ENCODE peak calls at places on chromosome 11, in ten cellular contexts. One of them, this sample, is unnamed. For H3K36me3, the result is how much of the 10 kb centered on the place peaks cover.

GRCh38 chr11:122229078-122229477 is 113.1 kb upstream of the BLID start:
- DNase-seq in aorta: no peak
- DNase-seq in GM23338: no peak
- DNase-seq in endodermal cell: no peak
- DNase-seq in neural progenitor cell: no peak
- DNase-seq in small intestine: no peak
- DNase-seq in CD4-positive, CD25-positive, alpha-beta regulatory T cell: no peak
- DNase-seq in IMR-90: peak
- DNase-seq in GM06990: no peak
- DNase-seq in heart right ventricle: no peak
- DNase-seq in this sample: no peak

GRCh38 chr11:2325719-2326118 is 23.9 kb downstream of the TSPAN32 start:
- DNase-seq in aorta: no peak
- DNase-seq in GM23338: no peak
- DNase-seq in endodermal cell: no peak
- DNase-seq in neural progenitor cell: no peak
- DNase-seq in small intestine: no peak
- DNase-seq in CD4-positive, CD25-positive, alpha-beta regulatory T cell: no peak
- DNase-seq in IMR-90: peak
- DNase-seq in GM06990: no peak
- DNase-seq in heart right ventricle: no peak
- DNase-seq in this sample: no peak

GRCh38 chr11:78857688-78858087 is 283.0 kb upstream of the NARS2 start:
- DNase-seq in aorta: no peak
- DNase-seq in GM23338: no peak
- DNase-seq in endodermal cell: no peak
- DNase-seq in neural progenitor cell: no peak
- DNase-seq in small intestine: no peak
- DNase-seq in CD4-positive, CD25-positive, alpha-beta regulatory T cell: no peak
- DNase-seq in IMR-90: peak
- DNase-seq in GM06990: no peak
- DNase-seq in heart right ventricle: no peak
- DNase-seq in this sample: no peak

GRCh38 chr11:73978576-73979086 is 4.0 kb downstream of the UCP2 start:
- DNase-seq in aorta: peak
- DNase-seq in GM23338: no peak
- DNase-seq in endodermal cell: no peak
- DNase-seq in neural progenitor cell: no peak
- DNase-seq in small intestine: no peak
- DNase-seq in CD4-positive, CD25-positive, alpha-beta regulatory T cell: no peak
- DNase-seq in IMR-90: peak
- DNase-seq in GM06990: no peak
- DNase-seq in heart right ventricle: no peak
- DNase-seq in this sample: no peak

GRCh38 chr11:121521145-121522042 is 68.6 kb upstream of the SORL1-AS1 start:
- DNase-seq in aorta: no peak
- DNase-seq in GM23338: no peak
- DNase-seq in endodermal cell: no peak
- DNase-seq in neural progenitor cell: no peak
- DNase-seq in small intestine: no peak
- DNase-seq in CD4-positive, CD25-positive, alpha-beta regulatory T cell: no peak
- DNase-seq in IMR-90: peak
- DNase-seq in GM06990: no peak
- DNase-seq in heart right ventricle: no peak
- DNase-seq in this sample: no peak

GRCh38 chr11:297666-298405 is 1.5 kb downstream of the IFITM5 start:
- DNase-seq in aorta: peak
- DNase-seq in GM23338: no peak
- DNase-seq in endodermal cell: peak
- DNase-seq in neural progenitor cell: peak
- DNase-seq in small intestine: no peak
- DNase-seq in CD4-positive, CD25-positive, alpha-beta regulatory T cell: no peak
- DNase-seq in IMR-90: no peak
- DNase-seq in GM06990: peak
- DNase-seq in heart right ventricle: no peak
- DNase-seq in this sample: no peak

GRCh38 chr11:78042858-78043257 is 19.8 kb upstream of the KCTD14 start:
- DNase-seq in aorta: no peak
- DNase-seq in GM23338: no peak
- DNase-seq in endodermal cell: no peak
- DNase-seq in neural progenitor cell: no peak
- DNase-seq in small intestine: no peak
- DNase-seq in CD4-positive, CD25-positive, alpha-beta regulatory T cell: no peak
- DNase-seq in IMR-90: no peak
- DNase-seq in GM06990: no peak
- DNase-seq in heart right ventricle: no peak
- DNase-seq in this sample: no peak

GRCh38 chr11:32343325-32344008 is 91.9 kb downstream of the WT1 start:
- DNase-seq in aorta: no peak
- DNase-seq in GM23338: no peak
- DNase-seq in endodermal cell: no peak
- DNase-seq in neural progenitor cell: no peak
- DNase-seq in small intestine: no peak
- DNase-seq in CD4-positive, CD25-positive, alpha-beta regulatory T cell: no peak
- DNase-seq in IMR-90: no peak
- DNase-seq in GM06990: no peak
- DNase-seq in heart right ventricle: no peak
- DNase-seq in this sample: no peak

GRCh38 chr11:1484716-1485503 is 1.7 kb downstream of the MOB2 start:
- DNase-seq in aorta: peak
- DNase-seq in GM23338: no peak
- DNase-seq in endodermal cell: no peak
- DNase-seq in neural progenitor cell: no peak
- DNase-seq in small intestine: peak
- DNase-seq in CD4-positive, CD25-positive, alpha-beta regulatory T cell: no peak
- DNase-seq in IMR-90: no peak
- DNase-seq in GM06990: no peak
- DNase-seq in heart right ventricle: peak
- DNase-seq in this sample: no peak

GRCh38 chr11:8017894-8018741 is 31.0 kb downstream of the EIF3F start:
- DNase-seq in aorta: no peak
- DNase-seq in GM23338: peak
- DNase-seq in endodermal cell: peak
- DNase-seq in neural progenitor cell: peak
- DNase-seq in small intestine: no peak
- DNase-seq in CD4-positive, CD25-positive, alpha-beta regulatory T cell: no peak
- DNase-seq in IMR-90: no peak
- DNase-seq in GM06990: no peak
- DNase-seq in heart right ventricle: no peak
- DNase-seq in this sample: no peak

DNA sequence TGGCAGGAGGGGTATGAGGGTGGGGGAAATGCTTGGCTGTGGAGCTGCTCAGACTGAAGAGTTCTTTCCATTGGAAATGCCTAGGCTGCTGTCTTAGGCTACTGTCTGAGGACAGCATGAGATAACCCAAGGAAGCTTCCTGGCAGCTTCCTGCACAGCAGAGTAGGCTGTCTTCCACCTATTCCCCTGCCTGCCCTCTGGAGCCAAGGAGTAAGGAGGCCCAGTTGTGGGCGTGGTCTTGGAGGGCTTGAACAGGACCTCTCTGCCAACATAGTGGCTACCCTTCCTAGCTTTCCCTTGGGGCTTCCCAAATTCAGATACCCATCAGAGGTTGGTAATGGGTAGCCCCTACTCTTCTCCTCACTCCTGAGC is 25.9 kb downstream of the PHLDB1 start:
- DNase-seq in aorta: no peak
- DNase-seq in GM23338: peak
- DNase-seq in endodermal cell: no peak
- DNase-seq in neural progenitor cell: no peak
- DNase-seq in small intestine: no peak
- DNase-seq in CD4-positive, CD25-positive, alpha-beta regulatory T cell: no peak
- DNase-seq in IMR-90: no peak
- DNase-seq in GM06990: no peak
- DNase-seq in heart right ventricle: no peak
- DNase-seq in this sample: no peak
- H3K36me3 ChIP-seq in aorta: under half
- H3K36me3 ChIP-seq in GM23338: under half
- H3K36me3 ChIP-seq in endodermal cell: under half
- H3K36me3 ChIP-seq in neural progenitor cell: under half
- H3K36me3 ChIP-seq in small intestine: under half
- H3K36me3 ChIP-seq in CD4-positive, CD25-positive, alpha-beta regulatory T cell: under half
- H3K36me3 ChIP-seq in IMR-90: half or more
- H3K36me3 ChIP-seq in GM06990: under half
- H3K36me3 ChIP-seq in heart right ventricle: under half
- H3K36me3 ChIP-seq in this sample: under half

GRCh38 chr11:134243913-134244312 is 9.2 kb downstream of the THYN1 start:
- DNase-seq in aorta: no peak
- DNase-seq in GM23338: no peak
- DNase-seq in endodermal cell: no peak
- DNase-seq in neural progenitor cell: no peak
- DNase-seq in small intestine: no peak
- DNase-seq in CD4-positive, CD25-positive, alpha-beta regulatory T cell: no peak
- DNase-seq in IMR-90: no peak
- DNase-seq in GM06990: no peak
- DNase-seq in heart right ventricle: no peak
- DNase-seq in this sample: no peak
- H3K36me3 ChIP-seq in aorta: under half
- H3K36me3 ChIP-seq in GM23338: under half
- H3K36me3 ChIP-seq in endodermal cell: half or more
- H3K36me3 ChIP-seq in neural progenitor cell: under half
- H3K36me3 ChIP-seq in small intestine: under half
- H3K36me3 ChIP-seq in CD4-positive, CD25-positive, alpha-beta regulatory T cell: half or more
- H3K36me3 ChIP-seq in IMR-90: half or more
- H3K36me3 ChIP-seq in GM06990: under half
- H3K36me3 ChIP-seq in heart right ventricle: under half
- H3K36me3 ChIP-seq in this sample: under half

DNA sequence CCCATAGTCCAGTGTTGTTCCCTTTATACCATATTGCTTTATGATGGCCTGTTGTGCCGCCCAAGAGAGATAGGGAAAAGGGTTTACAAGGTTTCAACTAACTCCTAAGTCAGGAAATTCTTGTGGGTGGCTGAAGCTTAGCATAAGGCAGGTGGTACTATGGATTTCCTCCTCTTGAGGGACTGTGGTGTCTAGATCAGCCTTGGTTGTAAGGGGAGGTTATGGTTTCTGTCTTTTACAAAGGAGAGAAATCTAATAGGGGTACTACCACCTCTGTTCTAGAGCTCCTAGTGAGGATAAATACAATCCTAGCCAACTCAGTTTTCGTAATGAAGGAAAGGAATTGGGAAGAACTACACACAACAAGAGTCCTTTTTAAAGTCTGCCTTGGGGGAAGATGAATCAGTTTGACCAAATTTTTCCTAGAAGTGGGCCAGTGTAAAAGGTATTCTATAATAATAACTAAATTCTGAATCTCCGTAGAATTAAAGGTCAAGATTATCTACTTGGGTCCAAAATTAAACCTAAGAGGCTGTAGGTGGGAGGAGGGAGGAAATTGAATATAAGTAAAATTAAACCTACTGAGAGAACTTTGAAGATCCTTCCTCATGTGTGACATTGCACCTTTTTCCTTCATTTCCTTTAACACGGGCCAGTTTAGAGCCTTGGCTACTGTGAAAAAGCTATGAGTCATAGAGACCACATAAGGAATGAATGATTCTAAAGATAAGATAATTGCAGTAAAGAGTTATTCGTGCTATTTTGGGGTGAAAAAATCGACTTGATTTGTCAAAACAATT is 17.2 kb downstream of the DLAT start:
- DNase-seq in aorta: no peak
- DNase-seq in GM23338: no peak
- DNase-seq in endodermal cell: no peak
- DNase-seq in neural progenitor cell: no peak
- DNase-seq in small intestine: no peak
- DNase-seq in CD4-positive, CD25-positive, alpha-beta regulatory T cell: no peak
- DNase-seq in IMR-90: peak
- DNase-seq in GM06990: no peak
- DNase-seq in heart right ventricle: no peak
- DNase-seq in this sample: no peak
- H3K36me3 ChIP-seq in aorta: under half
- H3K36me3 ChIP-seq in GM23338: half or more
- H3K36me3 ChIP-seq in endodermal cell: half or more
- H3K36me3 ChIP-seq in neural progenitor cell: under half
- H3K36me3 ChIP-seq in small intestine: under half
- H3K36me3 ChIP-seq in CD4-positive, CD25-positive, alpha-beta regulatory T cell: half or more
- H3K36me3 ChIP-seq in IMR-90: under half
- H3K36me3 ChIP-seq in GM06990: under half
- H3K36me3 ChIP-seq in heart right ventricle: half or more
- H3K36me3 ChIP-seq in this sample: under half

GRCh38 chr11:65606876-65607613 is 7.0 kb downstream of the MAP3K11 start:
- DNase-seq in aorta: peak
- DNase-seq in GM23338: peak
- DNase-seq in endodermal cell: peak
- DNase-seq in neural progenitor cell: peak
- DNase-seq in small intestine: peak
- DNase-seq in CD4-positive, CD25-positive, alpha-beta regulatory T cell: no peak
- DNase-seq in IMR-90: peak
- DNase-seq in GM06990: no peak
- DNase-seq in heart right ventricle: peak
- DNase-seq in this sample: peak
- H3K36me3 ChIP-seq in aorta: under half
- H3K36me3 ChIP-seq in GM23338: under half
- H3K36me3 ChIP-seq in endodermal cell: half or more
- H3K36me3 ChIP-seq in neural progenitor cell: under half
- H3K36me3 ChIP-seq in small intestine: under half
- H3K36me3 ChIP-seq in CD4-positive, CD25-positive, alpha-beta regulatory T cell: half or more
- H3K36me3 ChIP-seq in IMR-90: under half
- H3K36me3 ChIP-seq in GM06990: under half
- H3K36me3 ChIP-seq in heart right ventricle: under half
- H3K36me3 ChIP-seq in this sample: under half

DNA sequence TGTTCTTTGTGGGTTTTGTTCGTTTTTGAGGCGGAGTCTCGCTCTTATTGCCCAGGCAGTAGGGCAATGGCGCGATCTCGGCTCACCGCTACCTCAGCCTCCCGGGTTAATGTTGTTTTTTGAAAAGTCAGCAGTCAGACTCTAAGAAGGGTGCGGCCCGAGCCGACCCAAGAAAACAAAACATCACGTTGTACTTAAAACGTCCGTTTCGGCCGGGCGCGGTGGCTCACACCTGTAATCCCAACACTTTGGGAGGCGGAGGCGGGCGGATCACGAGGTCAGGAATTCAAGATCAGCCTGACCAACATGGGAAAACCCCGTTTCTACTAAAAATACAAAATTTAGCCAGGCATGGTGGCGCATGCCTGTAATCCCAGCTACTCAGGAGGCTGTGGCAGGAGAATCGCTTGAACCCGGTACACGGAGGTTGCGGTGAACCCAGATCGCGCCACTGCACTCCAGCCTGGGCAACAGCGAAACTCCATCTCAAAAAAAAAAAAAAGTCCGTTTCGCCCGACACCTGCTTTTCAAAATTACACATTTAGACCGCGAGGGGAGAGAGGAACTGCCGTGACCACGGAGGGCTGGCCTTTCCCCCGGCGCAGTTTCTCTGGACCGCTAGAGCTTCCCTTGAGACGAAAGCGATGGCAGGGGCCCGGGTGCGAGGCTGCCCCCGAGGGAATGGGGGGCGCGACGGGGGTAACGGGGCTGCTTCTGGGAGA is 636 bp downstream of the CD59 start:
- DNase-seq in aorta: peak
- DNase-seq in GM23338: peak
- DNase-seq in endodermal cell: peak
- DNase-seq in neural progenitor cell: peak
- DNase-seq in small intestine: peak
- DNase-seq in CD4-positive, CD25-positive, alpha-beta regulatory T cell: peak
- DNase-seq in IMR-90: no peak
- DNase-seq in GM06990: peak
- DNase-seq in heart right ventricle: peak
- DNase-seq in this sample: no peak
- H3K36me3 ChIP-seq in aorta: under half
- H3K36me3 ChIP-seq in GM23338: under half
- H3K36me3 ChIP-seq in endodermal cell: under half
- H3K36me3 ChIP-seq in neural progenitor cell: under half
- H3K36me3 ChIP-seq in small intestine: under half
- H3K36me3 ChIP-seq in CD4-positive, CD25-positive, alpha-beta regulatory T cell: under half
- H3K36me3 ChIP-seq in IMR-90: under half
- H3K36me3 ChIP-seq in GM06990: under half
- H3K36me3 ChIP-seq in heart right ventricle: under half
- H3K36me3 ChIP-seq in this sample: under half